ENCODE peak calls at places on chromosome 13, in ten cellular contexts. S, N, M, W, Y, J, O, Z, U and D are unnamed samples.

GRCh38 chr13:99419591-99420243 is 81.6 kb upstream of the TM9SF2 start:
- DNase-seq in O (no peak), W (no peak), Y (no peak), U (no peak), Z (no peak), J (no peak), M (no peak), N (no peak), S (no peak), D (no peak)

GRCh38 chr13:19289180-19289579 is 107.6 kb upstream of the TUBA3C start:
- DNase-seq in Z (no peak), M (no peak), O (no peak), U (no peak), Y (no peak), S (no peak), J (no peak), N (no peak), W (no peak), D (no peak)

GRCh38 chr13:24540236-24541126 is 27.9 kb upstream of the PARP4 start:
- DNase-seq in M (no peak), J (no peak), W (peak), Z (peak), S (peak), U (peak), O (no peak), Y (no peak), N (no peak), D (no peak)

GRCh38 chr13:32036131-32036695 is 4.6 kb downstream of the FRY start:
- DNase-seq in N (no peak), W (no peak), S (peak), Z (no peak), Y (no peak), U (no peak), M (no peak), J (no peak), O (no peak), D (no peak)

GRCh38 chr13:100129605-100130004 is 40.7 kb downstream of the PCCA start:
- DNase-seq in M (no peak), Z (no peak), O (no peak), U (no peak), S (no peak), N (no peak), W (peak), J (no peak), Y (no peak), D (no peak)

GRCh38 chr13:109938255-109938936 is 152.0 kb upstream of the IRS2 start:
- DNase-seq in J (peak), M (no peak), O (no peak), N (no peak), U (peak), W (no peak), S (no peak), Z (no peak), Y (no peak), D (no peak)

GRCh38 chr13:97224544-97225324 is 2.6 kb downstream of the MBNL2 start:
- DNase-seq in Z (no peak), O (no peak), S (peak), Y (peak), W (peak), M (peak), U (peak), J (no peak), N (no peak), D (peak)

GRCh38 chr13:98513837-98514236 is 63.1 kb downstream of the STK24 start:
- DNase-seq in S (no peak), Y (no peak), W (no peak), M (no peak), U (no peak), N (no peak), O (no peak), J (no peak), Z (no peak), D (no peak)

GRCh38 chr13:30963794-30964193 is 31.3 kb downstream of the TEX26 start:
- DNase-seq in O (no peak), Z (no peak), N (peak), Y (no peak), W (peak), S (peak), J (no peak), U (peak), M (peak), D (no peak)

GRCh38 chr13:102609696-102610095 is 12.9 kb downstream of the TPP2 start:
- DNase-seq in U (no peak), Y (no peak), N (no peak), M (no peak), J (no peak), S (no peak), O (no peak), Z (no peak), W (no peak), D (no peak)

GRCh38 chr13:99736541-99736940 is 235.0 kb downstream of the ZIC5 start:
- DNase-seq in N (no peak), O (no peak), U (no peak), Y (no peak), S (no peak), W (no peak), Z (no peak), J (no peak), M (no peak), D (no peak)